ENCODE peak calls at places on chromosome 3, in six cellular contexts. I is CD8-positive, alpha-beta memory T cell; B is GM23248; N is colonic mucosa; J is pancreas; V is uterus. P is an unnamed sample.

GRCh38 chr3:14019459-14019858 is 105.2 kb downstream of the CHCHD4 start:
- DNase-seq in I (no peak), B (peak; percentile 12), N (no peak), J (no peak), V (no peak), P (no peak)

GRCh38 chr3:14798231-14798630 is 20.5 kb upstream of the FGD5 start:
- DNase-seq in I (no peak), B (no peak), N (no peak), J (no peak), V (peak; percentile 5), P (no peak)

GRCh38 chr3:61725851-61726333 is 164.5 kb downstream of the PTPRG start:
- DNase-seq in I (no peak), B (peak; percentile 42), N (no peak), J (no peak), V (no peak), P (no peak)

GRCh38 chr3:186413615-186414415 is 51.8 kb upstream of the DGKG start:
- DNase-seq in I (peak; percentile 4), B (peak; percentile 42), N (no peak), J (peak; percentile 73), V (peak; percentile 63), P (no peak)

GRCh38 chr3:29649815-29650547 is 369.1 kb downstream of the RBMS3 start:
- DNase-seq in I (no peak), B (peak; percentile 11), N (no peak), J (no peak), V (no peak), P (no peak)

GRCh38 chr3:73827658-73828313 is 203.0 kb upstream of the PDZRN3 start:
- DNase-seq in I (no peak), B (peak; percentile 8), N (peak; percentile 38), J (no peak), V (no peak), P (no peak)

GRCh38 chr3:158845748-158846350 is 44.0 kb downstream of the MFSD1 start:
- DNase-seq in I (peak; percentile 24), B (peak; percentile 41), N (peak; percentile 27), J (no peak), V (no peak), P (no peak)

GRCh38 chr3:55189359-55189801 is 261.5 kb upstream of the LRTM1 start:
- DNase-seq in I (no peak), B (peak; percentile 39), N (no peak), J (no peak), V (no peak), P (no peak)

GRCh38 chr3:1700650-1701049 is 398.0 kb upstream of the CNTN4 start:
- DNase-seq in I (no peak), B (no peak), N (no peak), J (no peak), V (no peak), P (no peak)

GRCh38 chr3:24149032-24149431 is 203.9 kb downstream of the NR1D2 start:
- DNase-seq in I (no peak), B (no peak), N (no peak), J (no peak), V (no peak), P (no peak)

GRCh38 chr3:12313519-12313918 is 24.6 kb downstream of the PPARG start:
- DNase-seq in I (no peak), B (no peak), N (no peak), J (no peak), V (no peak), P (no peak)

GRCh38 chr3:64906011-64906410 is 218.2 kb upstream of the ADAMTS9 start:
- DNase-seq in I (no peak), B (no peak), N (no peak), J (no peak), V (no peak), P (no peak)

GRCh38 chr3:50226888-50227389 is 9.1 kb upstream of the GNAI2 start:
- DNase-seq in I (no peak), B (peak; percentile 78), N (peak; percentile 67), J (no peak), V (no peak), P (no peak)

GRCh38 chr3:87553058-87553457 is 276.7 kb upstream of the POU1F1 start:
- DNase-seq in I (no peak), B (no peak), N (no peak), J (no peak), V (no peak), P (no peak)

GRCh38 chr3:47877288-47877687 is 74.3 kb downstream of the DHX30 start:
- DNase-seq in I (no peak), B (peak; percentile 30), N (no peak), J (no peak), V (no peak), P (no peak)
- H3K27ac ChIP-seq in I (no peak overlapping the region), B (no peak overlapping the region), N (no peak overlapping the region), J (no peak overlapping the region), V (peak overlapping the region; percentile 4), P (no peak overlapping the region)

GRCh38 chr3:3178498-3179328 is 778 bp downstream of the CRBN start:
- DNase-seq in I (no peak), B (no peak), N (no peak), J (no peak), V (no peak), P (no peak)
- H3K27ac ChIP-seq in I (peak overlapping the region; percentile 88), B (peak overlapping the region; percentile 23), N (peak overlapping the region; percentile 50), J (peak overlapping the region; percentile 58), V (peak overlapping the region; percentile 79), P (peak overlapping the region; percentile 61)

DNA sequence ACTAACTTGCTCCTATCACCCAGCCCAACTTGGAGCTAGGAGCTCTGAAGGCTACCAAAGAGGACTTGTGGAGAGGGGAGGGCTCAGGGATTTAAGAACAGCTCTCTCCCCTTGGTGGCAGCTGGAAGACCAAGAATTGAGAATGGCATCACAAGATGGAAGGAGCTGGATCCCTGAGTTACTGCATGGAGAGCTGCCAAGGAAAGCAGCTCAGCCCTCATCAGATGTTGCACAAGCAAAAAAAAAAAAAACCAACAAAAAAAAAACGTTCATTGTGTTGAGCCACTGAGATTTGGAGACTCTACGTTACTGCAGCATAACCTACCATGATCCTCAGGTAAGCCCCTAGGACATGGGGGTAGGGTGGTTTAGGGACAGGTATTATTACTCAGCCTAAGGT is 41.0 kb downstream of the ITGB5 start:
- DNase-seq in I (no peak), B (peak; percentile 85), N (no peak), J (no peak), V (peak; percentile 52), P (no peak)
- H3K27ac ChIP-seq in I (no peak overlapping the region), B (peak overlapping the region; percentile 95), N (peak overlapping the region; percentile 49), J (no peak overlapping the region), V (peak overlapping the region; percentile 86), P (peak overlapping the region; percentile 62)

DNA sequence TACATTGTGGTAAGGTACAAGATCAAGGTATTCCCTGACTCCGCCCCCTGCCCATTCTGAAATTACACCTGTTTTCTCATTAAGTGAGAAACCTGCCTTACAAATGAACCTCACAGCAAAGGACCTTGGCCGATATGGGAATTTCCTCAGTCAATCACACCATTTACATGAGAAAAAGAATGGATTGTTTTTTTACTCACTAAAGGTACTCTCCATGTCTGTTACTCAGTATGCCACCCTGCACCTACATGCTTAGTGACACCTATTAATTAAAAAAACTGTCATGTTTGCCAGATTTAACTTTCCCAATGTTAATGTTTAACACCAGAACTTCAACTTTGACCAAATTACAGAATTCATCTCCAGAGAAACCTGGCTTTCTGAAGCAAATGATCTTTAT is 62.0 kb downstream of the ESYT3 start:
- DNase-seq in I (no peak), B (no peak), N (no peak), J (no peak), V (no peak), P (no peak)
- H3K27ac ChIP-seq in I (no peak overlapping the region), B (no peak overlapping the region), N (no peak overlapping the region), J (peak overlapping the region; percentile 14), V (no peak overlapping the region), P (no peak overlapping the region)

DNA sequence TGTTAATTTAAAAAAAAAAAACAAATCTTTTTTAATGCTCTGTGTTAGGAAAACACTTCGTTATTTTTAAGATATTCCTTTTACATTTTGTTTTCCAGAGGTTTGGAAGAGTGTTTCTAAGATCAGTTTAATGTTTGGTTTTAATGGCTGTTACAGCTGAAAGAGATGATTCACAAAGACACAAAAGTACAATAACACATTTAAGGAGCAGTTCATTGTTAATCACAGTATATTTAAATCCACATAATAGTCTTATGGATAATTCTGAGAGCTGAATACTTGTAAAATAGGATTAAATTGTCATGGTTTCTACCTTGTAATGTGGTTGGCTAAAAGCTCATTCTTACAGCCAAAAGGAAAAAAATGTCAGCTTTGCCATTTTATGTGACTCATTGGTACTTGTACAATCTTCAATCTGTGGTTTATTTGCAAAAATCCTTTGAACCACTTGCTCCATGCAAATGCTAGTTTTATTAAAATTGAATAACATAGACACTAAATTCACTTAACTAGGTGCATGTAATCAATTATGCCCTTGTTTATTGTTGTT is 426.4 kb downstream of the NLGN1 start:
- DNase-seq in I (no peak), B (peak; percentile 50), N (no peak), J (no peak), V (no peak), P (no peak)
- H3K27ac ChIP-seq in I (no peak overlapping the region), B (no peak overlapping the region), N (no peak overlapping the region), J (no peak overlapping the region), V (no peak overlapping the region), P (no peak overlapping the region)

GRCh38 chr3:114900908-114901307 is 246.2 kb downstream of the ZBTB20 start:
- DNase-seq in I (no peak), B (peak; percentile 45), N (no peak), J (no peak), V (no peak), P (no peak)

GRCh38 chr3:114899186-114899931 is 247.7 kb downstream of the ZBTB20 start:
- DNase-seq in I (no peak), B (no peak), N (peak; percentile 34), J (peak; percentile 55), V (no peak), P (no peak)

GRCh38 chr3:114902691-114903101 is 244.4 kb downstream of the ZBTB20 start:
- DNase-seq in I (no peak), B (peak; percentile 10), N (no peak), J (no peak), V (no peak), P (no peak)

GRCh38 chr3:114904633-114905032 is 242.5 kb downstream of the ZBTB20 start:
- DNase-seq in I (no peak), B (no peak), N (no peak), J (no peak), V (no peak), P (no peak)

DNA sequence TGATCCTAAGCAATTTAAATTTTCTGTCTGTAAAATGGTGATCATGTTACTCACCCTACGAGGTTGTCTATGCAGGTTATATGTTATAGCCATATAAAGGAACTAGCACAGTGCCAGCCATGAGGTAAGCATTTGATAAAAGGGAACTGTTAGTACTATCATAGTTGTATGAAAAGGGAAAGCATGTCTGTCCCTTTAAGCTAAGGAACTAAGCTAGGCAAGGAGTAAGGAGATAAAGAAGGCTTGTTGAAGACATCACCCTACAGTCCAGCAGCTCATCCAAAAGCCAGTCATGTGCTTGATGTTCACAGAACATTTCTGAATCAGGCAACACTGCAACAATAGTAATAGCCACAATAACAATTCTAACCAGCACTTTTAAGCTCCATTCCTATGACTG is 243.9 kb downstream of the ZBTB20 start:
- DNase-seq in I (no peak), B (peak; percentile 8), N (no peak), J (no peak), V (no peak), P (no peak)
- H3K27ac ChIP-seq in I (no peak overlapping the region), B (no peak overlapping the region), N (no peak overlapping the region), J (peak overlapping the region; percentile 60), V (peak overlapping the region; percentile 48), P (no peak overlapping the region)

DNA sequence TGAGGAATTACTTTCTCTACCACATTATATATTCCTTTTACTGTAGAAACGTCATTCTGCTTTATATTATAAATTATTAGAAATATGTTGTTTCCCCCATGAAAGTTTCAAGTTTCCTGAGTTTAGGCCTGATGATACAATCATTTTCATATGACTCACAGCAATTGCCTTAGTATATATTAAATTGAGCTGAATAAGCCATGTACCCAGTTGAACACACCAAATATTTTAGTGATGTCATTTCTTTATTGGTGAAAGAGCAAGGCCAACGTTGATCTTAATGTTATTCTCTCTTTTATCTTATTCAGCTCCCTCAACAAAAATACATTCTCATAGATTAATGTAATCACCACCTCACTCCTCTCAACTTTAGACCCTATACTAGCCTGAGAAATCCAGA is 30.8 kb downstream of the B3GNT5 start:
- DNase-seq in I (no peak), B (peak; percentile 40), N (no peak), J (no peak), V (no peak), P (no peak)
- H3K27ac ChIP-seq in I (no peak overlapping the region), B (no peak overlapping the region), N (no peak overlapping the region), J (no peak overlapping the region), V (no peak overlapping the region), P (peak overlapping the region; percentile 23)